ENCODE peak calls at places on chromosome 11, in six cellular contexts. One of them, this sample, is unnamed.

GRCh38 chr11:69380451-69380901 is 86.5 kb downstream of the MYEOV start:
- DNase-seq in SK-N-SH: peak; percentile 80
- DNase-seq in K562: no peak
- DNase-seq in H1: no peak
- DNase-seq in GM12878: no peak
- DNase-seq in HepG2: no peak
- DNase-seq in this sample: no peak

GRCh38 chr11:119306373-119306890 is 10.5 kb downstream of the MCAM start:
- DNase-seq in HepG2: no peak
- DNase-seq in K562: no peak
- DNase-seq in H1: no peak
- DNase-seq in GM12878: no peak
- DNase-seq in SK-N-SH: no peak
- DNase-seq in this sample: no peak

GRCh38 chr11:9219572-9219971 is 45.6 kb downstream of the DENND5A start:
- DNase-seq in HepG2: no peak
- DNase-seq in SK-N-SH: no peak
- DNase-seq in H1: no peak
- DNase-seq in GM12878: no peak
- DNase-seq in K562: no peak
- DNase-seq in this sample: no peak

GRCh38 chr11:92152245-92152644 is 72.4 kb upstream of the FAT3 start:
- DNase-seq in SK-N-SH: peak; percentile 16
- DNase-seq in K562: no peak
- DNase-seq in GM12878: no peak
- DNase-seq in H1: peak; percentile 27
- DNase-seq in HepG2: peak; percentile 12
- DNase-seq in this sample: no peak

GRCh38 chr11:62195945-62196344 is 5.9 kb downstream of the SCGB1D1 start:
- DNase-seq in GM12878: no peak
- DNase-seq in H1: no peak
- DNase-seq in HepG2: no peak
- DNase-seq in K562: peak; percentile 30
- DNase-seq in SK-N-SH: no peak
- DNase-seq in this sample: no peak

GRCh38 chr11:126378763-126379162 is 23.3 kb downstream of the ST3GAL4 start:
- DNase-seq in HepG2: no peak
- DNase-seq in SK-N-SH: no peak
- DNase-seq in GM12878: no peak
- DNase-seq in K562: no peak
- DNase-seq in H1: no peak
- DNase-seq in this sample: no peak

GRCh38 chr11:69918938-69919650 is 99.9 kb upstream of the FGF3 start:
- DNase-seq in SK-N-SH: peak; percentile 89
- DNase-seq in H1: peak; percentile 38
- DNase-seq in K562: peak; percentile 84
- DNase-seq in HepG2: peak; percentile 50
- DNase-seq in GM12878: no peak
- DNase-seq in this sample: peak; percentile 68

GRCh38 chr11:78419327-78419726 is 1.7 kb upstream of the GAB2 start:
- DNase-seq in GM12878: no peak
- DNase-seq in SK-N-SH: no peak
- DNase-seq in HepG2: no peak
- DNase-seq in H1: no peak
- DNase-seq in K562: no peak
- DNase-seq in this sample: peak; percentile 71

GRCh38 chr11:71543866-71544265 is 4.4 kb upstream of the KRTAP5-9 start:
- DNase-seq in GM12878: no peak
- DNase-seq in K562: no peak
- DNase-seq in SK-N-SH: no peak
- DNase-seq in H1: no peak
- DNase-seq in HepG2: no peak
- DNase-seq in this sample: no peak

GRCh38 chr11:76768091-76769047 is 14.8 kb upstream of the TSKU start:
- DNase-seq in GM12878: no peak
- DNase-seq in H1: no peak
- DNase-seq in K562: no peak
- DNase-seq in SK-N-SH: no peak
- DNase-seq in HepG2: peak; percentile 29
- DNase-seq in this sample: no peak

GRCh38 chr11:40129276-40129675 is 1330.2 kb downstream of the LRRC4C start:
- DNase-seq in K562: no peak
- DNase-seq in SK-N-SH: peak; percentile 12
- DNase-seq in H1: no peak
- DNase-seq in GM12878: no peak
- DNase-seq in HepG2: no peak
- DNase-seq in this sample: no peak

GRCh38 chr11:16603890-16604783 is 134.3 kb upstream of the C11orf58 start:
- DNase-seq in K562: peak; percentile 60
- DNase-seq in GM12878: no peak
- DNase-seq in H1: no peak
- DNase-seq in HepG2: no peak
- DNase-seq in SK-N-SH: peak; percentile 65
- DNase-seq in this sample: no peak
- TF ChIP-seq CHD2 in K562: no peak
- TF ChIP-seq CHD2 in GM12878: no peak
- TF ChIP-seq CHD2 in H1: no peak
- TF ChIP-seq CHD2 in HepG2: no peak
- TF ChIP-seq CHD2 in SK-N-SH: no peak
- TF ChIP-seq CHD2 in this sample: no peak

GRCh38 chr11:66069715-66070603 is at the start of gene PACS1:
- DNase-seq in K562: peak; percentile 92
- DNase-seq in HepG2: peak; percentile 25
- DNase-seq in H1: peak; percentile 34
- DNase-seq in SK-N-SH: peak; percentile 94
- DNase-seq in GM12878: no peak
- DNase-seq in this sample: peak; percentile 70
- TF ChIP-seq CHD2 in K562: peak; percentile 55
- TF ChIP-seq CHD2 in HepG2: no peak
- TF ChIP-seq CHD2 in H1: no peak
- TF ChIP-seq CHD2 in SK-N-SH: no peak
- TF ChIP-seq CHD2 in GM12878: peak; percentile 67
- TF ChIP-seq CHD2 in this sample: no peak

GRCh38 chr11:64611961-64612646 is 21.1 kb downstream of the SLC22A12 start:
- DNase-seq in K562: no peak
- DNase-seq in HepG2: no peak
- DNase-seq in GM12878: no peak
- DNase-seq in SK-N-SH: no peak
- DNase-seq in H1: no peak
- DNase-seq in this sample: no peak
- TF ChIP-seq CHD2 in K562: no peak
- TF ChIP-seq CHD2 in HepG2: no peak
- TF ChIP-seq CHD2 in GM12878: no peak
- TF ChIP-seq CHD2 in SK-N-SH: no peak
- TF ChIP-seq CHD2 in H1: no peak
- TF ChIP-seq CHD2 in this sample: no peak

DNA sequence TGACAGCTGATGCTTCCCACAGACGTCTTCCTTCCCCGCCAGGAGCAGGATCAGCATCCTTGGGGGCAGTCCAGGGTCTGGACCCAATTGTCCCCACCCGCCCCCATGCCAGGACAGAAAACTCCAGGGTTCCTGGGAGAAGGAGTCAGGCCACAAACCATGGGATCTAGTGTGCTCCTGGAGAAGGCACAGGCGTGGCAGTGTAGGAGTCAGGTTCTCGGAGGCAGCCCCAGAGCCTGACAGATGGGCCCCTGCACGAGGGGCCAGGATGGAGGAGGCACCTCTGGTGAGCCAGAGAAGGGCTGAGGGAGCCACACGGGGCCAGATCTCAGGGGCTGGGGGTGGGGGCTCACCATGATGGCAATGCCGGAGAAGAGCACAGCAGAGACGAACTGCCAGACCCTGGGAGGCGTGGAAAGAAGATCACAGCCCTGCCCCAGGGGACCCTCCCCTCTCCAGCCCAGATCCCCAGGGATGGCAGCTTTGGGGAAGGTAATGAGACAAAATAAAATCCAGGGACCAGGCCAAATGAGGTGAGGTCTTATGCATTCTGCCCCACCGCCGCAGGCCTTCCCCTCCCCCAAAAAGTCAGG is 13.6 kb downstream of the TP53I11 start:
- DNase-seq in GM12878: no peak
- DNase-seq in H1: no peak
- DNase-seq in SK-N-SH: no peak
- DNase-seq in K562: no peak
- DNase-seq in HepG2: no peak
- DNase-seq in this sample: no peak
- TF ChIP-seq CHD2 in GM12878: no peak
- TF ChIP-seq CHD2 in H1: no peak
- TF ChIP-seq CHD2 in SK-N-SH: no peak
- TF ChIP-seq CHD2 in K562: no peak
- TF ChIP-seq CHD2 in HepG2: no peak
- TF ChIP-seq CHD2 in this sample: no peak

DNA sequence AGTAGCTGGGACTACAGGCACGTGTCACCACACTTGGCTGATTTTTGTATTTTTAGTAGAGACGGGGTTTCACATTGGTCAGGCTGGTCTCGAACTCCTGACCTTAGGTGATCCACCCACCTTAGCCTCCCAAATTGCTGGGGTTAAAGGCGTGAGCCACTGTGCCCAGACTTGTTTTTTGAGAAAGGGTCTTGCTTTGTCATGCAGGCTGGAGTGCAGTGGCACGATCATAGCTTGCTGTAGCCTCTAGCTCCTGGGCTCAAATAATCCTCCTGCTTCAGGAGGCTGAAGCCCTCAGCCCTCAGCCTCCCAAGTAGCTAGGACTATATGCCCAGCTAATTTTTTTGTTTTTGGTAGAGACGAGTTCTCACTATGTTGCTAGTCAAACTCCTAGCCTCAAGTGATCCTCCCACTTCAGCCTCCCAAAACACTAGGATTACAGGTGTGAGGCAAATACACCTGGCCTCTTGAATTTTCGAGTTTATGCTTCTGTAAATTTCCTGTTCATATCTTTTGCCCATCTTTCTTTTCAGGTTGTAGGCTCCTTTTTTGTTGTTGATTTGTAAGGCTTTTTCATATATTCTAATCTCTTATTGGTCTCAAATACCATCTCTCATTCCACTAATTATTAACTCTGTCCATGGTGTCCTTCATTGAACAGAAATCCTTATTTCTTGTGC is 3.4 kb upstream of the RBM4B start:
- DNase-seq in GM12878: no peak
- DNase-seq in SK-N-SH: no peak
- DNase-seq in H1: no peak
- DNase-seq in HepG2: no peak
- DNase-seq in K562: no peak
- DNase-seq in this sample: no peak
- TF ChIP-seq CHD2 in GM12878: no peak
- TF ChIP-seq CHD2 in SK-N-SH: no peak
- TF ChIP-seq CHD2 in H1: no peak
- TF ChIP-seq CHD2 in HepG2: no peak
- TF ChIP-seq CHD2 in K562: no peak
- TF ChIP-seq CHD2 in this sample: no peak

GRCh38 chr11:130602700-130603584 is 154.5 kb downstream of the ADAMTS15 start:
- DNase-seq in SK-N-SH: peak; percentile 37
- DNase-seq in HepG2: no peak
- DNase-seq in H1: no peak
- DNase-seq in K562: no peak
- DNase-seq in GM12878: no peak
- DNase-seq in this sample: no peak
- TF ChIP-seq CHD2 in SK-N-SH: no peak
- TF ChIP-seq CHD2 in HepG2: no peak
- TF ChIP-seq CHD2 in H1: no peak
- TF ChIP-seq CHD2 in K562: no peak
- TF ChIP-seq CHD2 in GM12878: no peak
- TF ChIP-seq CHD2 in this sample: no peak

GRCh38 chr11:72814139-72814830 is at the start of gene ATG16L2:
- DNase-seq in H1: peak; percentile 50
- DNase-seq in K562: peak; percentile 92
- DNase-seq in SK-N-SH: peak; percentile 98
- DNase-seq in GM12878: no peak
- DNase-seq in HepG2: peak; percentile 64
- DNase-seq in this sample: peak; percentile 93

GRCh38 chr11:72814831-72815618 is 814 bp downstream of the ATG16L2 start:
- DNase-seq in H1: no peak
- DNase-seq in HepG2: peak; percentile 54
- DNase-seq in GM12878: no peak
- DNase-seq in K562: peak; percentile 69
- DNase-seq in SK-N-SH: no peak
- DNase-seq in this sample: peak; percentile 86

GRCh38 chr11:72812968-72813739 is 1.1 kb upstream of the ATG16L2 start:
- DNase-seq in HepG2: peak; percentile 70
- DNase-seq in GM12878: no peak
- DNase-seq in H1: no peak
- DNase-seq in SK-N-SH: peak; percentile 67
- DNase-seq in K562: peak; percentile 71
- DNase-seq in this sample: peak; percentile 91

GRCh38 chr11:72812604-72812967 is 1.6 kb upstream of the ATG16L2 start:
- DNase-seq in H1: no peak
- DNase-seq in SK-N-SH: no peak
- DNase-seq in GM12878: no peak
- DNase-seq in HepG2: no peak
- DNase-seq in K562: no peak
- DNase-seq in this sample: no peak

DNA sequence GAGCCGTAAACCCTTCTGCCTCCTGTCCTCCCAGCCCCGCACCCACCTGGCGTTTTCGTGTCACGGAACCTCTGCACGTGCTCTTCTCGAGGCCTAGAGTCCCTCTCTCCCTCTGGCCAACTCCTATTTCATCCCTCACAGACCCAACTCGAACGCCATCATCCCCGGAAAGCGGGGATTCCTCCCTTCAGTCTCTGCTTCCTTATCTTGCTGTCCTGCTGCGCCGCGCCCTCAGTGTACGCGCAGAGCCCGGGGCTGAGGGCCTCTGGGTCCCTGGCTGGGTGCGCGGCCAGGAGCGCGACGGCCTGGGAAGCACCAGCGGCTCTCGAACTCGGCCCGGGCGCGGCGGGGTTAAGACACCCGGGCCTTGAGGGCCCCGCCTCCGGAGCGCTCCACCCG is 472 bp upstream of the ATG16L2 start:
- DNase-seq in HepG2: peak; percentile 65
- DNase-seq in K562: peak; percentile 80
- DNase-seq in SK-N-SH: peak; percentile 91
- DNase-seq in GM12878: no peak
- DNase-seq in H1: no peak
- DNase-seq in this sample: peak; percentile 89
- TF ChIP-seq CHD2 in HepG2: no peak
- TF ChIP-seq CHD2 in K562: no peak
- TF ChIP-seq CHD2 in SK-N-SH: no peak
- TF ChIP-seq CHD2 in GM12878: no peak
- TF ChIP-seq CHD2 in H1: no peak
- TF ChIP-seq CHD2 in this sample: no peak

GRCh38 chr11:8080674-8081590 is at the start of gene TUB:
- DNase-seq in HepG2: no peak
- DNase-seq in SK-N-SH: peak; percentile 97
- DNase-seq in GM12878: no peak
- DNase-seq in K562: no peak
- DNase-seq in H1: no peak
- DNase-seq in this sample: peak; percentile 19
- TF ChIP-seq CHD2 in HepG2: no peak
- TF ChIP-seq CHD2 in SK-N-SH: no peak
- TF ChIP-seq CHD2 in GM12878: no peak
- TF ChIP-seq CHD2 in K562: no peak
- TF ChIP-seq CHD2 in H1: no peak
- TF ChIP-seq CHD2 in this sample: no peak

DNA sequence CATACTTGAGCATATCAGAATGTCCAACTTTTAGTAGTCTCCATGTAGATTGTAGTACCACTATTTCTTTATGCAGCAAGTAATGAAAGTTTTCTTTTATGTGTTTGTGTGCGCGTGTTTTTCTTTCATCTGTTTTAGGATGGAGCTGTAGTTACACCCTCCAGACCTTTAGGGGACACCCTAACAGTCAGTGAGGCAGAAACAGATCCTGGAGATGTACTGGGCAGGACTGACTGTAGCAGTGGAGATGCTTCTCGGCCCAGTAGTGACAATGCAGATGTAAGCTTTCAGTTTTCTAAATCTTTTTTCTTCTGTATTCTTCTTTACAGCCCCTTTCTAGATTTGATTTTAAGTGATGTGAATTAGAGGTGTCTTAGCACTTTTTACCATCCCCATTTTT is 79.9 kb upstream of the GRIK4 start:
- DNase-seq in SK-N-SH: peak; percentile 15
- DNase-seq in H1: no peak
- DNase-seq in HepG2: peak; percentile 18
- DNase-seq in GM12878: no peak
- DNase-seq in K562: peak; percentile 17
- DNase-seq in this sample: peak; percentile 19
- TF ChIP-seq CHD2 in SK-N-SH: no peak
- TF ChIP-seq CHD2 in H1: no peak
- TF ChIP-seq CHD2 in HepG2: no peak
- TF ChIP-seq CHD2 in GM12878: no peak
- TF ChIP-seq CHD2 in K562: no peak
- TF ChIP-seq CHD2 in this sample: no peak